ENCODE peak calls at places on chromosomes 1 and 21, in six cellular contexts. One of them, this sample, is unnamed.

GRCh38 chr1:65022264-65022663 is 55.9 kb upstream of the JAK1 start:
- DNase-seq in pancreas: no peak
- DNase-seq in fibroblast of lung: no peak
- DNase-seq in IMR-90: no peak
- DNase-seq in PC-9: no peak
- DNase-seq in NT2/D1: no peak
- DNase-seq in this sample: no peak

GRCh38 chr1:226217273-226217672 is 6.2 kb upstream of the MIXL1 start:
- DNase-seq in pancreas: no peak
- DNase-seq in fibroblast of lung: peak; percentile 17
- DNase-seq in IMR-90: peak; percentile 73
- DNase-seq in PC-9: no peak
- DNase-seq in NT2/D1: no peak
- DNase-seq in this sample: no peak

GRCh38 chr1:225484657-225485606 is 57.1 kb upstream of the LBR start:
- DNase-seq in pancreas: no peak
- DNase-seq in fibroblast of lung: no peak
- DNase-seq in IMR-90: no peak
- DNase-seq in PC-9: no peak
- DNase-seq in NT2/D1: no peak
- DNase-seq in this sample: no peak

GRCh38 chr1:186482661-186483255 is 21.8 kb upstream of the PDC start:
- DNase-seq in pancreas: peak; percentile 19
- DNase-seq in fibroblast of lung: peak; percentile 75
- DNase-seq in IMR-90: peak; percentile 75
- DNase-seq in PC-9: peak; percentile 45
- DNase-seq in NT2/D1: peak; percentile 79
- DNase-seq in this sample: peak; percentile 48

GRCh38 chr1:10252508-10252907 is 42.1 kb downstream of the KIF1B start:
- DNase-seq in pancreas: no peak
- DNase-seq in fibroblast of lung: peak; percentile 43
- DNase-seq in IMR-90: peak; percentile 71
- DNase-seq in PC-9: no peak
- DNase-seq in NT2/D1: no peak
- DNase-seq in this sample: no peak

GRCh38 chr21:28548291-28548690 is 444.4 kb downstream of the LTN1 start:
- DNase-seq in pancreas: no peak
- DNase-seq in fibroblast of lung: no peak
- DNase-seq in IMR-90: peak; percentile 27
- DNase-seq in PC-9: no peak
- DNase-seq in NT2/D1: no peak
- DNase-seq in this sample: no peak

GRCh38 chr1:83791821-83792437 is 207.0 kb downstream of the TTLL7 start:
- DNase-seq in pancreas: no peak
- DNase-seq in fibroblast of lung: peak; percentile 20
- DNase-seq in IMR-90: peak; percentile 0
- DNase-seq in PC-9: no peak
- DNase-seq in NT2/D1: no peak
- DNase-seq in this sample: no peak

GRCh38 chr1:10909697-10910489 is 102.6 kb upstream of the TARDBP start:
- DNase-seq in pancreas: peak; percentile 54
- DNase-seq in fibroblast of lung: no peak
- DNase-seq in IMR-90: no peak
- DNase-seq in PC-9: no peak
- DNase-seq in NT2/D1: no peak
- DNase-seq in this sample: peak; percentile 86

GRCh38 chr1:167644551-167644950 is 14.5 kb downstream of the RCSD1 start:
- DNase-seq in pancreas: no peak
- DNase-seq in fibroblast of lung: no peak
- DNase-seq in IMR-90: no peak
- DNase-seq in PC-9: no peak
- DNase-seq in NT2/D1: no peak
- DNase-seq in this sample: no peak

GRCh38 chr1:11279152-11279551 is 6.2 kb downstream of the UBIAD1 start:
- DNase-seq in pancreas: no peak
- DNase-seq in fibroblast of lung: no peak
- DNase-seq in IMR-90: no peak
- DNase-seq in PC-9: no peak
- DNase-seq in NT2/D1: no peak
- DNase-seq in this sample: no peak

GRCh38 chr1:106986603-106987002 is 69.9 kb upstream of the PRMT6 start:
- DNase-seq in pancreas: no peak
- DNase-seq in fibroblast of lung: no peak
- DNase-seq in IMR-90: no peak
- DNase-seq in PC-9: no peak
- DNase-seq in NT2/D1: no peak
- DNase-seq in this sample: no peak

GRCh38 chr1:156781585-156782186 is 14.4 kb downstream of the PRCC start:
- DNase-seq in pancreas: no peak
- DNase-seq in fibroblast of lung: peak; percentile 57
- DNase-seq in IMR-90: peak; percentile 67
- DNase-seq in PC-9: no peak
- DNase-seq in NT2/D1: no peak
- DNase-seq in this sample: no peak

GRCh38 chr21:28337319-28337718 is 655.4 kb downstream of the LTN1 start:
- DNase-seq in pancreas: no peak
- DNase-seq in fibroblast of lung: peak; percentile 86
- DNase-seq in IMR-90: peak; percentile 78
- DNase-seq in PC-9: no peak
- DNase-seq in NT2/D1: peak; percentile 22
- DNase-seq in this sample: no peak

GRCh38 chr1:201228011-201228983 is 37.7 kb downstream of the IGFN1 start:
- DNase-seq in pancreas: no peak
- DNase-seq in fibroblast of lung: no peak
- DNase-seq in IMR-90: no peak
- DNase-seq in PC-9: no peak
- DNase-seq in NT2/D1: no peak
- DNase-seq in this sample: no peak

GRCh38 chr1:58932820-58933598 is 149.2 kb upstream of the JUN start:
- DNase-seq in pancreas: peak; percentile 76
- DNase-seq in fibroblast of lung: peak; percentile 85
- DNase-seq in IMR-90: peak; percentile 76
- DNase-seq in PC-9: peak; percentile 98
- DNase-seq in NT2/D1: no peak
- DNase-seq in this sample: peak; percentile 85

GRCh38 chr1:172466795-172467407 is 23.0 kb upstream of the PIGC start:
- DNase-seq in pancreas: peak; percentile 42
- DNase-seq in fibroblast of lung: no peak
- DNase-seq in IMR-90: no peak
- DNase-seq in PC-9: peak; percentile 58
- DNase-seq in NT2/D1: no peak
- DNase-seq in this sample: no peak

DNA sequence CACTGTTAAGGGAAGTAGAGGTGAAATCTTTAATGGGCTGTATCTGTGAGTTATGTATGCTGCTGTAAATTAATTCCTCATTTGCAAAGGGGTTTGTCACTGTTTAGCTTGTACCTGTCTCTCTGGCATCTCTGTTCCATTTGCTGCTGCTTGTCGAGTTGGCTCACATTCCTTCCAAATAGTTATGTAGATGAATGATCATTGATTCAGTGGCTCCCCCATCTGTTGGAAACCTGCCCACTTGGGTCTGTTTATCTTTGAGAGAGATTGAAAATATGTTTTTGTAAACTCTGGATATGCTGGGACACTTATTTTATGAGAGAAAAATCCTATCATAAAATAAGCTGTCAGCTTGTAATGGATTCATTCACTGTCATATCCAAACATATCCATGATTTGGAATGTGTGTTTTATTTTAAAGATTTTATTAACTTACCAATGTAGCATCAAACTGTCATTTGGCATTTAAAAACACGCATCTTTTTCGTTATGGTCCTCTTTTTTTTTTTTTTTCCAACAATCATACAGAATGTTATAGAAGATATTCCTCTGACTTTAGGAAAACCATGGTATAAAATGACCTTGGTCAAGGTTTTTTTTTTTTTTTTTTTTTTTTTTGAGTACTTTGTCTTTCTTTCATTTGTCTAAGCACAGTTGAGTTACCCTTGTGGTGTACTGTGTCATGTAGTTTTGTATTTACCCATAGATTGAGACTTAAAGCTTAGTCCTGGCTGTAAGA is 3.5 kb downstream of the RYR2 start:
- DNase-seq in pancreas: no peak
- DNase-seq in fibroblast of lung: no peak
- DNase-seq in IMR-90: no peak
- DNase-seq in PC-9: no peak
- DNase-seq in NT2/D1: no peak
- DNase-seq in this sample: no peak
- H3K4me1 ChIP-seq in pancreas: peaks cover 7% of the 10 kb centered on the region
- H3K4me1 ChIP-seq in fibroblast of lung: peaks cover 2% of the 10 kb centered on the region
- H3K4me1 ChIP-seq in IMR-90: no peaks in the 10 kb centered on the region
- H3K4me1 ChIP-seq in PC-9: no peaks in the 10 kb centered on the region
- H3K4me1 ChIP-seq in NT2/D1: peaks cover 14% of the 10 kb centered on the region
- H3K4me1 ChIP-seq in this sample: peaks cover 9% of the 10 kb centered on the region

GRCh38 chr1:39645411-39646043 is 6.1 kb upstream of the HEYL start:
- DNase-seq in pancreas: no peak
- DNase-seq in fibroblast of lung: no peak
- DNase-seq in IMR-90: no peak
- DNase-seq in PC-9: no peak
- DNase-seq in NT2/D1: no peak
- DNase-seq in this sample: no peak
- H3K4me1 ChIP-seq in pancreas: peaks cover 29% of the 10 kb centered on the region
- H3K4me1 ChIP-seq in fibroblast of lung: peaks cover 7% of the 10 kb centered on the region
- H3K4me1 ChIP-seq in IMR-90: peaks cover 13% of the 10 kb centered on the region
- H3K4me1 ChIP-seq in PC-9: no peaks in the 10 kb centered on the region
- H3K4me1 ChIP-seq in NT2/D1: peaks cover 15% of the 10 kb centered on the region
- H3K4me1 ChIP-seq in this sample: peaks cover 14% of the 10 kb centered on the region

GRCh38 chr1:203743101-203743501 is 21.9 kb upstream of the LAX1 start:
- DNase-seq in pancreas: no peak
- DNase-seq in fibroblast of lung: no peak
- DNase-seq in IMR-90: no peak
- DNase-seq in PC-9: no peak
- DNase-seq in NT2/D1: peak; percentile 13
- DNase-seq in this sample: no peak

GRCh38 chr1:203742446-203742845 is 22.5 kb upstream of the LAX1 start:
- DNase-seq in pancreas: no peak
- DNase-seq in fibroblast of lung: no peak
- DNase-seq in IMR-90: peak; percentile 30
- DNase-seq in PC-9: no peak
- DNase-seq in NT2/D1: no peak
- DNase-seq in this sample: no peak

GRCh38 chr1:203746281-203746680 is 18.7 kb upstream of the LAX1 start:
- DNase-seq in pancreas: no peak
- DNase-seq in fibroblast of lung: no peak
- DNase-seq in IMR-90: no peak
- DNase-seq in PC-9: no peak
- DNase-seq in NT2/D1: no peak
- DNase-seq in this sample: no peak

DNA sequence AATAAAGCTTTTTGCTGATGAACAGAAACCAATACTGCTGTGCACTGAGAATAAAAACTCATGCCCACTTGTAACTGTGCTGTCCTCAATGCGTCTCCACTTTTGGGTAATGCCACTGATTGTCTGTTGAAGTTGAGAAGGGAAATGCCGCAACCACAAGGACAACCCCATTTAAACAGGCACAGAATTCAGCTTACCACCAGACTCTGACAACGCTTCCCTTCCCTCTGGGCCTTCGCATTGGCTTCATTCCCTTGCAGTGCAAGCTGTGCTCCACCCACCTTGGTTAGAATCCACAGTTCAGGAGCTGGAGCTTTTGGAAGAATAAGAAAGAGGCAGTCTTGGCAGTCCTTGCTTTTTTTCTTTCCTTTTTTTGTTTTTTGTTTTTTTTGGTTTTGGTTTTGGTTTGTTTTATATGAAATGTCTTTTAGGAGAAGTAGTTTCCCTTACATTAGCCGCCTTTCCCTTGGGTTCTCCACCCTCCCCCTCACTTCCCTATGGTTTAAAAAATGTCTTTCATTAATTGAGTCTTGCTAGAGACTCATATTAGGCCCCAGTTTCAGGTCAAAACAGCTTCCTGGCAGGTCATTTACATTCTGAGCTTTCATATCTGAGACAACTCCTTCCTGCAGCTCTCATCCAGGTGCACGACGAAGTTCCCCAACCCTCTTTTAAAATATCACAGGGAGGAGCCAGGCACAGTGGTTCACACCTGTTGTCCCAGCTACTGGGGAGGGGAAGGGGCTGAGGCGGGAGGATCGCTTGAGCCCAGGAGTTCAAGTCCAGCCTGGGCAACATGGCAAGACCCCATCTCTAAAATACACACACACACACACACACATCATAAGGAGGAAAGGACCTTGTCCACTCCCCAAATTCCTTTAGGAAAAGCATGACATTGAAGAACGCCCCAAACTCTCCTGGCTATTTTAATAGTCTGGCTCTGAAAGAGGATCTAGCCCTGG is 20.7 kb upstream of the LAX1 start:
- DNase-seq in pancreas: no peak
- DNase-seq in fibroblast of lung: peak; percentile 66
- DNase-seq in IMR-90: peak; percentile 32
- DNase-seq in PC-9: no peak
- DNase-seq in NT2/D1: peak; percentile 32
- DNase-seq in this sample: no peak
- H3K4me1 ChIP-seq in pancreas: no peaks in the 10 kb centered on the region
- H3K4me1 ChIP-seq in fibroblast of lung: no peaks in the 10 kb centered on the region
- H3K4me1 ChIP-seq in IMR-90: peaks cover 1% of the 10 kb centered on the region
- H3K4me1 ChIP-seq in PC-9: no peaks in the 10 kb centered on the region
- H3K4me1 ChIP-seq in NT2/D1: peaks cover 4% of the 10 kb centered on the region
- H3K4me1 ChIP-seq in this sample: peaks cover 17% of the 10 kb centered on the region

GRCh38 chr1:56064705-56065104 is 514.7 kb downstream of the PLPP3 start:
- DNase-seq in pancreas: no peak
- DNase-seq in fibroblast of lung: peak; percentile 56
- DNase-seq in IMR-90: peak; percentile 61
- DNase-seq in PC-9: peak; percentile 77
- DNase-seq in NT2/D1: no peak
- DNase-seq in this sample: no peak

GRCh38 chr1:56063461-56063860 is 515.9 kb downstream of the PLPP3 start:
- DNase-seq in pancreas: no peak
- DNase-seq in fibroblast of lung: no peak
- DNase-seq in IMR-90: no peak
- DNase-seq in PC-9: no peak
- DNase-seq in NT2/D1: no peak
- DNase-seq in this sample: no peak

GRCh38 chr1:56060901-56061300 is 518.5 kb downstream of the PLPP3 start:
- DNase-seq in pancreas: no peak
- DNase-seq in fibroblast of lung: peak; percentile 85
- DNase-seq in IMR-90: peak; percentile 82
- DNase-seq in PC-9: no peak
- DNase-seq in NT2/D1: no peak
- DNase-seq in this sample: no peak

GRCh38 chr1:56061824-56062223 is 517.5 kb downstream of the PLPP3 start:
- DNase-seq in pancreas: no peak
- DNase-seq in fibroblast of lung: no peak
- DNase-seq in IMR-90: no peak
- DNase-seq in PC-9: no peak
- DNase-seq in NT2/D1: no peak
- DNase-seq in this sample: no peak

GRCh38 chr1:56062625-56063024 is 516.7 kb downstream of the PLPP3 start:
- DNase-seq in pancreas: no peak
- DNase-seq in fibroblast of lung: no peak
- DNase-seq in IMR-90: no peak
- DNase-seq in PC-9: no peak
- DNase-seq in NT2/D1: no peak
- DNase-seq in this sample: no peak
- H3K4me1 ChIP-seq in pancreas: no peaks in the 10 kb centered on the region
- H3K4me1 ChIP-seq in fibroblast of lung: peaks cover 4% of the 10 kb centered on the region
- H3K4me1 ChIP-seq in IMR-90: peaks cover 8% of the 10 kb centered on the region
- H3K4me1 ChIP-seq in PC-9: peaks cover 11% of the 10 kb centered on the region
- H3K4me1 ChIP-seq in NT2/D1: no peaks in the 10 kb centered on the region
- H3K4me1 ChIP-seq in this sample: peaks cover 10% of the 10 kb centered on the region

GRCh38 chr1:3894626-3895278 is 5.3 kb downstream of the C1orf174 start:
- DNase-seq in pancreas: no peak
- DNase-seq in fibroblast of lung: no peak
- DNase-seq in IMR-90: no peak
- DNase-seq in PC-9: no peak
- DNase-seq in NT2/D1: no peak
- DNase-seq in this sample: peak; percentile 42
- H3K4me1 ChIP-seq in pancreas: no peaks in the 10 kb centered on the region
- H3K4me1 ChIP-seq in fibroblast of lung: peaks cover 6% of the 10 kb centered on the region
- H3K4me1 ChIP-seq in IMR-90: peaks cover 14% of the 10 kb centered on the region
- H3K4me1 ChIP-seq in PC-9: peaks cover 14% of the 10 kb centered on the region
- H3K4me1 ChIP-seq in NT2/D1: no peaks in the 10 kb centered on the region
- H3K4me1 ChIP-seq in this sample: peaks cover 14% of the 10 kb centered on the region

This sample was measured in lower lobe of right lung.